ENCODE peak calls at places on chromosomes 2 and 18, in eight cellular contexts. Y, S, B, G, L, I, C and V are unnamed samples.
A peak's percentile ranks its signal among the peaks of the same experiment; 100 is the strongest.

GRCh38 chr2:105425936-105426625 is 27.2 kb upstream of the FHL2 start:
- DNase-seq in L (no peak), C (no peak), G (no peak), B (no peak), I (no peak), S (no peak), Y (no peak), V (no peak)

GRCh38 chr2:138221358-138221757 is 257.1 kb downstream of the HNMT start:
- DNase-seq in S (no peak), C (no peak), Y (no peak), I (no peak), G (no peak), L (no peak), B (no peak), V (no peak)

GRCh38 chr2:233832869-233833812 is 21.2 kb downstream of the HJURP start:
- DNase-seq in C (no peak), L (peak; percentile 77), G (no peak), S (peak; percentile 80), I (peak; percentile 16), Y (peak; percentile 50), B (no peak), V (no peak)

GRCh38 chr18:73060666-73061270 is 193.0 kb upstream of the NETO1 start:
- DNase-seq in B (no peak), S (peak; percentile 1), L (peak; percentile 20), Y (no peak), I (no peak), G (peak; percentile 8), C (no peak), V (no peak)

GRCh38 chr2:182672471-182673165 is 43.4 kb upstream of the DNAJC10 start:
- DNase-seq in I (no peak), S (peak; percentile 71), Y (peak; percentile 61), B (no peak), C (no peak), G (no peak), L (peak; percentile 69), V (no peak)

GRCh38 chr2:106057206-106057605 is 136.9 kb downstream of the UXS1 start:
- DNase-seq in C (no peak), B (no peak), I (peak; percentile 77), Y (no peak), S (no peak), G (no peak), L (peak; percentile 72), V (no peak)

GRCh38 chr2:134177351-134177931 is 76.4 kb upstream of the MGAT5 start:
- DNase-seq in Y (peak; percentile 35), C (no peak), S (peak; percentile 77), I (no peak), G (no peak), B (no peak), L (peak; percentile 7), V (peak; percentile 72)

GRCh38 chr18:28281400-28281799 is 104.5 kb upstream of the CDH2 start:
- DNase-seq in S (peak; percentile 42), B (no peak), I (no peak), L (no peak), G (no peak), C (no peak), Y (no peak), V (no peak)

GRCh38 chr2:159905901-159906300 is 107.9 kb upstream of the CD302 start:
- DNase-seq in B (no peak), S (no peak), Y (no peak), C (no peak), G (no peak), L (no peak), I (no peak), V (no peak)

GRCh38 chr2:236642125-236642524 is 72.5 kb downstream of the ACKR3 start:
- DNase-seq in B (no peak), Y (no peak), C (peak; percentile 55), G (no peak), I (no peak), S (no peak), L (no peak), V (no peak)

GRCh38 chr18:45342166-45342565 is 273.1 kb upstream of the SLC14A2 start:
- DNase-seq in L (no peak), S (no peak), Y (no peak), B (no peak), C (no peak), I (no peak), G (no peak), V (no peak)

GRCh38 chr2:104698276-104698675 is 155.6 kb upstream of the POU3F3 start:
- DNase-seq in Y (no peak), I (no peak), B (no peak), G (no peak), L (no peak), C (no peak), S (no peak), V (no peak)

GRCh38 chr2:158499383-158499782 is 42.6 kb downstream of the PKP4 start:
- DNase-seq in S (peak; percentile 13), B (no peak), Y (no peak), I (no peak), L (no peak), G (no peak), C (no peak), V (no peak)

GRCh38 chr2:236679906-236680305 is 110.3 kb downstream of the ACKR3 start:
- DNase-seq in B (no peak), L (peak; percentile 44), S (peak; percentile 86), Y (peak; percentile 88), C (no peak), I (no peak), G (peak; percentile 88), V (no peak)

GRCh38 chr2:30613001-30613400 is 166.0 kb downstream of the LCLAT1 start:
- DNase-seq in C (no peak), L (no peak), I (no peak), S (no peak), Y (no peak), B (no peak), G (no peak), V (no peak)